ENCODE peak calls at places on chromosomes 6 and 20, in seven cellular contexts. F, I, U, E, A, M and V are unnamed samples.

GRCh38 chr6:149137594-149137993 is 179.9 kb upstream of the TAB2 start:
- DNase-seq in U (no peak), I (no peak), F (no peak), M (peak), A (no peak), E (no peak), V (no peak)

GRCh38 chr20:35311822-35312221 is 19.6 kb upstream of the FAM83C start:
- DNase-seq in E (no peak), F (no peak), I (no peak), U (no peak), A (no peak), M (no peak), V (no peak)

GRCh38 chr20:39988991-39989390 is 700.0 kb downstream of the MAFB start:
- DNase-seq in U (no peak), I (no peak), M (no peak), E (no peak), F (no peak), A (no peak), V (no peak)

GRCh38 chr20:6122873-6123649 is at the start of gene FERMT1:
- DNase-seq in U (peak), A (no peak), M (peak), F (peak), I (peak), E (no peak), V (peak)

GRCh38 chr6:35311390-35312075 is 13.9 kb downstream of the DEF6 start:
- DNase-seq in E (peak), M (no peak), A (peak), U (no peak), I (no peak), F (peak), V (no peak)

GRCh38 chr20:1900321-1900791 is 5.1 kb downstream of the SIRPA start:
- DNase-seq in I (peak), A (no peak), M (peak), F (no peak), U (peak), E (peak), V (peak)

GRCh38 chr6:105492706-105493673 is 90.1 kb upstream of the PREP start:
- DNase-seq in M (no peak), U (no peak), F (no peak), A (no peak), E (no peak), I (no peak), V (no peak)

GRCh38 chr20:5316188-5317158 is at the start of gene PROKR2:
- DNase-seq in U (no peak), E (no peak), M (no peak), I (peak), A (no peak), F (no peak), V (peak)

GRCh38 chr6:150717419-150717818 is 117.7 kb downstream of the PLEKHG1 start:
- DNase-seq in U (no peak), M (no peak), I (peak), E (no peak), A (no peak), F (no peak), V (peak)

GRCh38 chr6:33770833-33771341 is 18.0 kb downstream of the LEMD2 start:
- DNase-seq in E (no peak), U (no peak), A (no peak), I (no peak), M (no peak), F (no peak), V (no peak)

GRCh38 chr6:140269766-140270165 is 895.3 kb upstream of the CITED2 start:
- DNase-seq in M (no peak), F (no peak), E (no peak), A (no peak), I (no peak), U (no peak), V (no peak)

GRCh38 chr20:57428611-57429496 is 37.7 kb downstream of the RBM38 start:
- DNase-seq in I (peak), A (no peak), E (no peak), F (no peak), M (no peak), U (no peak), V (no peak)